ENCODE peak calls at places on chromosomes 4 and X, in ten cellular contexts. E, S, X, R, H, A, G, K, L and Z are unnamed samples.

GRCh38 chrX:132822634-132823012 is 135.8 kb downstream of the HS6ST2 start:
- DNase-seq in E (no peak), S (no peak), X (no peak), R (no peak), H (no peak), A (no peak), G (no peak), K (no peak), L (no peak), Z (no peak)

GRCh38 chr4:11355224-11355623 is 73.5 kb downstream of the HS3ST1 start:
- DNase-seq in E (no peak), S (no peak), X (no peak), R (no peak), H (no peak), A (no peak), G (no peak), K (peak), L (no peak), Z (no peak)

GRCh38 chr4:159941076-159941475 is 838.2 kb downstream of the RAPGEF2 start:
- DNase-seq in E (no peak), S (no peak), X (no peak), R (no peak), H (no peak), A (no peak), G (no peak), K (no peak), L (no peak), Z (no peak)

GRCh38 chrX:52363247-52363883 is 5.5 kb upstream of the XAGE2 start:
- DNase-seq in E (no peak), S (peak), X (peak), R (no peak), H (no peak), A (no peak), G (no peak), K (no peak), L (no peak), Z (no peak)

GRCh38 chr4:100591156-100591876 is 73.5 kb upstream of the EMCN start:
- DNase-seq in E (no peak), S (no peak), X (no peak), R (no peak), H (peak), A (no peak), G (no peak), K (no peak), L (peak), Z (no peak)

GRCh38 chrX:20218809-20219505 is 47.8 kb downstream of the RPS6KA3 start:
- DNase-seq in E (no peak), S (peak), X (peak), R (no peak), H (no peak), A (no peak), G (no peak), K (no peak), L (no peak), Z (no peak)

GRCh38 chrX:21479695-21480280 is 105.6 kb downstream of the CNKSR2 start:
- DNase-seq in E (no peak), S (peak), X (peak), R (no peak), H (no peak), A (peak), G (no peak), K (peak), L (no peak), Z (no peak)

GRCh38 chr4:687975-688694 is 816 bp downstream of the SLC49A3 start:
- DNase-seq in E (peak), S (no peak), X (no peak), R (peak), H (no peak), A (no peak), G (no peak), K (no peak), L (no peak), Z (peak)

GRCh38 chrX:71823391-71824057 is 60.4 kb downstream of the CXorf49B start:
- DNase-seq in E (no peak), S (no peak), X (no peak), R (no peak), H (no peak), A (no peak), G (peak), K (peak), L (no peak), Z (no peak)

GRCh38 chrX:69046996-69047490 is 118.2 kb downstream of the PJA1 start:
- DNase-seq in E (no peak), S (no peak), X (no peak), R (no peak), H (no peak), A (no peak), G (peak), K (peak), L (peak), Z (no peak)

GRCh38 chrX:40153335-40154221 is 55.8 kb upstream of the BCOR start:
- DNase-seq in E (no peak), S (no peak), X (peak), R (no peak), H (no peak), A (no peak), G (no peak), K (peak), L (no peak), Z (peak)

GRCh38 chrX:19541931-19542330 is 26.6 kb upstream of the MAP3K15 start:
- DNase-seq in E (no peak), S (no peak), X (no peak), R (no peak), H (peak), A (no peak), G (peak), K (no peak), L (no peak), Z (no peak)

GRCh38 chrX:51894697-51895336 is 1.4 kb downstream of the MAGED1 start:
- DNase-seq in E (no peak), S (peak), X (peak), R (no peak), H (peak), A (no peak), G (no peak), K (peak), L (no peak), Z (no peak)

GRCh38 chr4:135249006-135249405 is 1047.4 kb upstream of the PABPC4L start:
- DNase-seq in E (no peak), S (no peak), X (no peak), R (no peak), H (no peak), A (no peak), G (no peak), K (no peak), L (no peak), Z (no peak)

GRCh38 chr4:119136541-119136940 is 909 bp downstream of the MYOZ2 start:
- DNase-seq in E (no peak), S (peak), X (no peak), R (no peak), H (no peak), A (no peak), G (no peak), K (no peak), L (no peak), Z (no peak)

GRCh38 chrX:68249401-68249831 is 183.9 kb downstream of the OPHN1 start:
- DNase-seq in E (no peak), S (no peak), X (no peak), R (peak), H (peak), A (no peak), G (no peak), K (no peak), L (no peak), Z (no peak)

GRCh38 chr4:35500812-35501211 is 743.5 kb downstream of the ARAP2 start:
- DNase-seq in E (no peak), S (no peak), X (no peak), R (no peak), H (no peak), A (no peak), G (no peak), K (no peak), L (no peak), Z (no peak)

GRCh38 chr4:86972997-86973396 is 38.2 kb downstream of the AFF1 start:
- DNase-seq in E (no peak), S (no peak), X (no peak), R (no peak), H (peak), A (no peak), G (peak), K (peak), L (peak), Z (no peak)

GRCh38 chr4:101114936-101115372 is 232.4 kb downstream of the PPP3CA start:
- DNase-seq in E (no peak), S (peak), X (no peak), R (no peak), H (no peak), A (no peak), G (no peak), K (peak), L (no peak), Z (no peak)

GRCh38 chr4:36243355-36244256 is 708 bp downstream of the ARAP2 start:
- DNase-seq in E (peak), S (peak), X (peak), R (peak), H (peak), A (no peak), G (peak), K (no peak), L (peak), Z (no peak)

GRCh38 chrX:13165747-13166146 is 121.3 kb upstream of the FAM9C start:
- DNase-seq in E (no peak), S (no peak), X (no peak), R (no peak), H (no peak), A (no peak), G (no peak), K (no peak), L (no peak), Z (no peak)

GRCh38 chrX:13464599-13465275 is 104.7 kb upstream of the EGFL6 start:
- DNase-seq in E (no peak), S (peak), X (no peak), R (no peak), H (no peak), A (no peak), G (no peak), K (no peak), L (no peak), Z (no peak)

GRCh38 chrX:118497180-118497814 is 1.7 kb downstream of the DOCK11 start:
- DNase-seq in E (no peak), S (no peak), X (no peak), R (no peak), H (no peak), A (no peak), G (no peak), K (no peak), L (no peak), Z (no peak)

GRCh38 chr4:123345924-123346300 is 50.7 kb upstream of the SPRY1 start:
- DNase-seq in E (no peak), S (no peak), X (no peak), R (no peak), H (no peak), A (no peak), G (no peak), K (no peak), L (no peak), Z (no peak)

GRCh38 chr4:100312615-100313355 is 122.5 kb upstream of the DDIT4L start:
- DNase-seq in E (no peak), S (no peak), X (no peak), R (no peak), H (no peak), A (no peak), G (no peak), K (no peak), L (no peak), Z (no peak)

GRCh38 chr4:114378306-114378903 is 220.2 kb upstream of the UGT8 start:
- DNase-seq in E (no peak), S (peak), X (no peak), R (no peak), H (no peak), A (no peak), G (no peak), K (no peak), L (no peak), Z (no peak)
- TF ChIP-seq CTCF in E (peak), S (peak), X (no peak), R (no peak), H (no peak), A (peak), G (no peak), K (peak), L (no peak), Z (no peak)

DNA sequence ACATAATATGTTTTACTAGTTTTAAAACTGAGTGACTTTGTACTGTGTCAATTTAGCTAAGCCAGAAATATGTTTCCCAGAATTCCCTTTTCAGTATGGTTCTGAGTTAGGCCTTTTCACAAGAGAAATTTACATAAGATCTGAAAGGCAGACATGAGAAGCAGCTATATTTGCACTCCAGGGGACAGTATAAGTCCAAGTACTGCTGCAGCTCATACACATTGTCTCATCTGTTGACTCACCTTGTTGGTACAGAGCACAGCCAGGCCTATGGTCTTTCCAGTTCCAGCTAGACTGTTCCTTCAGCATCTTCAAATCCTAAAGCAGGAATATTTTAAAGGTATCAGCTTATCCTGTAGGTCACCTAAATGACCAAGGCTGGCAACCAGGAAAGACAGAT is 53.5 kb downstream of the BMP3 start:
- DNase-seq in E (no peak), S (peak), X (no peak), R (no peak), H (no peak), A (no peak), G (no peak), K (no peak), L (no peak), Z (no peak)
- TF ChIP-seq CTCF in E (no peak), S (peak), X (no peak), R (no peak), H (no peak), A (peak), G (no peak), K (no peak), L (no peak), Z (no peak)

GRCh38 chr4:4872148-4872903 is 12.9 kb downstream of the MSX1 start:
- DNase-seq in E (peak), S (no peak), X (no peak), R (no peak), H (no peak), A (no peak), G (peak), K (peak), L (no peak), Z (no peak)
- TF ChIP-seq CTCF in E (no peak), S (no peak), X (no peak), R (no peak), H (no peak), A (no peak), G (no peak), K (peak), L (no peak), Z (no peak)

GRCh38 chr4:76784237-76784636 is 113.7 kb downstream of the SOWAHB start:
- DNase-seq in E (no peak), S (no peak), X (no peak), R (no peak), H (no peak), A (no peak), G (no peak), K (peak), L (no peak), Z (no peak)
- TF ChIP-seq CTCF in E (no peak), S (peak), X (no peak), R (no peak), H (no peak), A (peak), G (no peak), K (peak), L (no peak), Z (no peak)

GRCh38 chr4:112352736-112353135 is 55.6 kb downstream of the ALPK1 start:
- DNase-seq in E (no peak), S (no peak), X (no peak), R (no peak), H (no peak), A (no peak), G (no peak), K (no peak), L (no peak), Z (no peak)

GRCh38 chr4:112343330-112343729 is 46.2 kb downstream of the ALPK1 start:
- DNase-seq in E (no peak), S (no peak), X (no peak), R (no peak), H (no peak), A (no peak), G (no peak), K (no peak), L (no peak), Z (no peak)

GRCh38 chr4:112348488-112349158 is 51.5 kb downstream of the ALPK1 start:
- DNase-seq in E (no peak), S (peak), X (peak), R (no peak), H (peak), A (peak), G (peak), K (peak), L (peak), Z (no peak)
- TF ChIP-seq CTCF in E (peak), S (peak), X (no peak), R (no peak), H (no peak), A (peak), G (no peak), K (peak), L (no peak), Z (no peak)